ENCODE peak calls at places on chromosomes 4 and X, in eight cellular contexts. One of them, this sample, is unnamed.

GRCh38 chrX:75673468-75673867 is 111.6 kb downstream of the MAGEE2 start:
- DNase-seq in heart left ventricle: no peak
- DNase-seq in GM04504: no peak
- DNase-seq in ecto neural progenitor cell: no peak
- DNase-seq in activated T-helper 1 cell treated with anti-CD3 and anti-CD28 coated beads, Interleukin-2, amount 50 U/mL, for 16 hours: no peak
- DNase-seq in myocyte: no peak
- DNase-seq in activated T-cell treated with anti-CD3 and anti-CD28 coated beads for 48 hours: no peak
- DNase-seq in brain microvascular endothelial cell: no peak
- DNase-seq in this sample: no peak

GRCh38 chr4:73208376-73208775 is 50.2 kb downstream of the ANKRD17 start:
- DNase-seq in heart left ventricle: no peak
- DNase-seq in GM04504: peak
- DNase-seq in ecto neural progenitor cell: no peak
- DNase-seq in activated T-helper 1 cell treated with anti-CD3 and anti-CD28 coated beads, Interleukin-2, amount 50 U/mL, for 16 hours: no peak
- DNase-seq in myocyte: peak
- DNase-seq in activated T-cell treated with anti-CD3 and anti-CD28 coated beads for 48 hours: no peak
- DNase-seq in brain microvascular endothelial cell: peak
- DNase-seq in this sample: no peak

GRCh38 chr4:158873795-158874359 is 105.1 kb downstream of the FNIP2 start:
- DNase-seq in heart left ventricle: no peak
- DNase-seq in GM04504: peak
- DNase-seq in ecto neural progenitor cell: no peak
- DNase-seq in activated T-helper 1 cell treated with anti-CD3 and anti-CD28 coated beads, Interleukin-2, amount 50 U/mL, for 16 hours: no peak
- DNase-seq in myocyte: peak
- DNase-seq in activated T-cell treated with anti-CD3 and anti-CD28 coated beads for 48 hours: no peak
- DNase-seq in brain microvascular endothelial cell: peak
- DNase-seq in this sample: peak

GRCh38 chr4:189787216-189788031 is 153.2 kb upstream of the FRG1 start:
- DNase-seq in heart left ventricle: no peak
- DNase-seq in GM04504: no peak
- DNase-seq in ecto neural progenitor cell: no peak
- DNase-seq in activated T-helper 1 cell treated with anti-CD3 and anti-CD28 coated beads, Interleukin-2, amount 50 U/mL, for 16 hours: no peak
- DNase-seq in myocyte: no peak
- DNase-seq in activated T-cell treated with anti-CD3 and anti-CD28 coated beads for 48 hours: no peak
- DNase-seq in brain microvascular endothelial cell: no peak
- DNase-seq in this sample: no peak

GRCh38 chr4:30833206-30833605 is 113.0 kb downstream of the PCDH7 start:
- DNase-seq in heart left ventricle: no peak
- DNase-seq in GM04504: no peak
- DNase-seq in ecto neural progenitor cell: no peak
- DNase-seq in activated T-helper 1 cell treated with anti-CD3 and anti-CD28 coated beads, Interleukin-2, amount 50 U/mL, for 16 hours: no peak
- DNase-seq in myocyte: no peak
- DNase-seq in activated T-cell treated with anti-CD3 and anti-CD28 coated beads for 48 hours: no peak
- DNase-seq in brain microvascular endothelial cell: no peak
- DNase-seq in this sample: no peak

GRCh38 chr4:4541040-4541631 is 712 bp downstream of the STX18 start:
- DNase-seq in heart left ventricle: peak
- DNase-seq in GM04504: peak
- DNase-seq in ecto neural progenitor cell: no peak
- DNase-seq in activated T-helper 1 cell treated with anti-CD3 and anti-CD28 coated beads, Interleukin-2, amount 50 U/mL, for 16 hours: no peak
- DNase-seq in myocyte: peak
- DNase-seq in activated T-cell treated with anti-CD3 and anti-CD28 coated beads for 48 hours: peak
- DNase-seq in brain microvascular endothelial cell: peak
- DNase-seq in this sample: peak

GRCh38 chrX:24149346-24150050 is at the start of gene ZFX:
- DNase-seq in heart left ventricle: peak
- DNase-seq in GM04504: no peak
- DNase-seq in ecto neural progenitor cell: peak
- DNase-seq in activated T-helper 1 cell treated with anti-CD3 and anti-CD28 coated beads, Interleukin-2, amount 50 U/mL, for 16 hours: peak
- DNase-seq in myocyte: peak
- DNase-seq in activated T-cell treated with anti-CD3 and anti-CD28 coated beads for 48 hours: peak
- DNase-seq in brain microvascular endothelial cell: peak
- DNase-seq in this sample: peak

GRCh38 chrX:78527263-78527662 is 131.9 kb downstream of the RTL3 start:
- DNase-seq in heart left ventricle: no peak
- DNase-seq in GM04504: peak
- DNase-seq in ecto neural progenitor cell: no peak
- DNase-seq in activated T-helper 1 cell treated with anti-CD3 and anti-CD28 coated beads, Interleukin-2, amount 50 U/mL, for 16 hours: no peak
- DNase-seq in myocyte: peak
- DNase-seq in activated T-cell treated with anti-CD3 and anti-CD28 coated beads for 48 hours: no peak
- DNase-seq in brain microvascular endothelial cell: peak
- DNase-seq in this sample: peak

GRCh38 chrX:110182865-110183264 is 135.0 kb downstream of the AMMECR1 start:
- DNase-seq in heart left ventricle: no peak
- DNase-seq in GM04504: no peak
- DNase-seq in ecto neural progenitor cell: no peak
- DNase-seq in activated T-helper 1 cell treated with anti-CD3 and anti-CD28 coated beads, Interleukin-2, amount 50 U/mL, for 16 hours: no peak
- DNase-seq in myocyte: no peak
- DNase-seq in activated T-cell treated with anti-CD3 and anti-CD28 coated beads for 48 hours: no peak
- DNase-seq in brain microvascular endothelial cell: no peak
- DNase-seq in this sample: no peak

This sample was measured in MCF 10A.